ENCODE peak calls at places on chromosomes 1 and 21, in five cellular contexts. J is fibroblast of lung, M is activated B cell treated with CpG ODN at 0.5 μM for 24 hours, F is Calu3, U is psoas muscle. Y is an unnamed sample.
A peak's percentile ranks its signal among the peaks of the same experiment; 100 is the strongest.

GRCh38 chr1:169105087-169105433 is 1.4 kb upstream of the ATP1B1 start:
- DNase-seq in J (no peak), M (no peak), F (no peak), U (no peak), Y (no peak)

GRCh38 chr1:225812488-225813249 is 2.7 kb downstream of the EPHX1 start:
- DNase-seq in J (no peak), M (no peak), F (no peak), U (no peak), Y (no peak)

GRCh38 chr1:204149635-204150565 is 1.9 kb downstream of the ETNK2 start:
- DNase-seq in J (no peak), M (no peak), F (no peak), U (no peak), Y (no peak)

GRCh38 chr21:14284439-14284838 is 68.5 kb downstream of the RBM11 start:
- DNase-seq in J (no peak), M (no peak), F (no peak), U (no peak), Y (no peak)

GRCh38 chr1:52792002-52792401 is 50.6 kb upstream of the ZYG11A start:
- DNase-seq in J (no peak), M (no peak), F (no peak), U (no peak), Y (no peak)

GRCh38 chr1:162003061-162003824 is 20.4 kb downstream of the OLFML2B start:
- DNase-seq in J (peak; percentile 96), M (no peak), F (no peak), U (peak; percentile 88), Y (no peak)

GRCh38 chr1:29379438-29380073 is 143.2 kb downstream of the PTPRU start:
- DNase-seq in J (peak; percentile 61), M (no peak), F (no peak), U (no peak), Y (no peak)

GRCh38 chr1:170857955-170858354 is 77.4 kb upstream of the MROH9 start:
- DNase-seq in J (no peak), M (no peak), F (no peak), U (no peak), Y (no peak)

GRCh38 chr1:210239295-210240155 is 6.9 kb downstream of the SERTAD4 start:
- DNase-seq in J (peak; percentile 89), M (no peak), F (peak; percentile 36), U (no peak), Y (no peak)

GRCh38 chr1:176098560-176098959 is 108.5 kb downstream of the COP1 start:
- DNase-seq in J (no peak), M (no peak), F (no peak), U (no peak), Y (no peak)

GRCh38 chr1:39352881-39353280 is 138.6 kb upstream of the BMP8A start:
- DNase-seq in J (no peak), M (no peak), F (no peak), U (no peak), Y (no peak)

GRCh38 chr1:116516631-116517030 is 54.2 kb downstream of the CD58 start:
- DNase-seq in J (no peak), M (no peak), F (no peak), U (no peak), Y (no peak)

DNA sequence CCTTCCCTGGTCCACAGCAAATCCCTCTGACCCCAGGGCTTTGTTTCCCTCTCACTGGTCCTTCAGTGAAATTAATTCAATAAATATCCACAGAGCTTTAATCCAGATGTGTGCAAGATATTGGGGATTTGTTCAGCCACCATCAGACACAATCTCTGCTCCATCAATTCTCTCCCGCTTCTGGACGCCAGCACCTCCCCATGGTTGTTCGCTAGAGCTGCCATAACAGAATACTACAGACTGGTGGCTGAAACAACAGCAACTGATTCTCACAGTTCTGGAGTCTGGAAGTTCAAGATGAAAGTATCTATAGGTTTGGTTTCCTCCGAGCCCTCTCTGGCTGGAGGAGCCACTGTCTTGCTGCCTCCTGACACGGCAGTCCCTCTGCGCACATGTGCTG is 303.9 kb downstream of the SMYD3 start:
- DNase-seq in J (no peak), M (no peak), F (no peak), U (no peak), Y (no peak)
- TF ChIP-seq CTCF in J (no peak), M (no peak), F (no peak), U (no peak), Y (no peak)

GRCh38 chr21:45951676-45952075 is 29.9 kb upstream of the COL6A1 start:
- DNase-seq in J (no peak), M (no peak), F (no peak), U (no peak), Y (no peak)

GRCh38 chr21:45957551-45957950 is 24.0 kb upstream of the COL6A1 start:
- DNase-seq in J (no peak), M (no peak), F (no peak), U (no peak), Y (no peak)

GRCh38 chr21:45952974-45953373 is 28.6 kb upstream of the COL6A1 start:
- DNase-seq in J (no peak), M (no peak), F (no peak), U (no peak), Y (no peak)

GRCh38 chr21:45954921-45955320 is 26.6 kb upstream of the COL6A1 start:
- DNase-seq in J (no peak), M (no peak), F (no peak), U (no peak), Y (no peak)

GRCh38 chr21:45954271-45954670 is 27.3 kb upstream of the COL6A1 start:
- DNase-seq in J (peak; percentile 54), M (no peak), F (no peak), U (no peak), Y (no peak)
- TF ChIP-seq CTCF in J (peak; percentile 48), M (no peak), F (no peak), U (no peak), Y (no peak)

GRCh38 chr1:119829636-119830035 is 18.4 kb upstream of the REG4 start:
- DNase-seq in J (no peak), M (no peak), F (no peak), U (no peak), Y (no peak)

GRCh38 chr1:119828266-119828665 is 17.0 kb upstream of the REG4 start:
- DNase-seq in J (peak; percentile 14), M (no peak), F (no peak), U (no peak), Y (no peak)

GRCh38 chr1:119831027-119831426 is 19.8 kb upstream of the REG4 start:
- DNase-seq in J (no peak), M (no peak), F (no peak), U (no peak), Y (no peak)

GRCh38 chr1:119822406-119822805 is 11.1 kb upstream of the REG4 start:
- DNase-seq in J (no peak), M (no peak), F (no peak), U (no peak), Y (no peak)

DNA sequence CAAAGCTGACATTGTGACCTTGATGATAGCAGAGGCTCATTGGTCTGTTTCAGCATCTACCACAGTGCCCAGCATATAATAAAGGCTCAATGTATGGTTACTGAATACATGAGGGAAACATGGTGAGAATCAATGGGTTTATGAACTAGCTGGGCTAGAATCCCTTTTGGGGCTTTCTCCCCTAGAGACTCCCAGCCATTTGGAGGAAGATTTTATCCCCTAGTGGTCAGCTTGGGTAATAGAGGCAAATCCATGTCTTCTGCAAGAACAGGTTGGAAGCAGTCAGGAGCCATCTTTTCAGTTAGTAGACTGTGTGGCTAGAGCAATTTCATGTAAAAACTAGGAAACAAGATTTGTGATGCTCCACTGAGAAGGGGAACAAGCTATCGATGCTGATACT is 15.8 kb upstream of the REG4 start:
- DNase-seq in J (no peak), M (no peak), F (no peak), U (no peak), Y (no peak)
- TF ChIP-seq CTCF in J (peak; percentile 40), M (no peak), F (peak; percentile 40), U (no peak), Y (no peak)

GRCh38 chr21:34074283-34075098 is 1.1 kb downstream of the MRPS6 start:
- DNase-seq in J (peak; percentile 27), M (no peak), F (no peak), U (no peak), Y (peak; percentile 12)
- TF ChIP-seq CTCF in J (no peak), M (no peak), F (no peak), U (no peak), Y (no peak)

GRCh38 chr1:64162151-64162550 is 41.3 kb upstream of the UBE2U start:
- DNase-seq in J (no peak), M (no peak), F (no peak), U (no peak), Y (no peak)

GRCh38 chr1:64167176-64167575 is 36.2 kb upstream of the UBE2U start:
- DNase-seq in J (peak; percentile 55), M (no peak), F (no peak), U (no peak), Y (no peak)

GRCh38 chr1:64161347-64162080 is 41.9 kb upstream of the UBE2U start:
- DNase-seq in J (peak; percentile 90), M (no peak), F (no peak), U (no peak), Y (no peak)

GRCh38 chr1:64162804-64163203 is 40.6 kb upstream of the UBE2U start:
- DNase-seq in J (no peak), M (no peak), F (no peak), U (no peak), Y (no peak)

DNA sequence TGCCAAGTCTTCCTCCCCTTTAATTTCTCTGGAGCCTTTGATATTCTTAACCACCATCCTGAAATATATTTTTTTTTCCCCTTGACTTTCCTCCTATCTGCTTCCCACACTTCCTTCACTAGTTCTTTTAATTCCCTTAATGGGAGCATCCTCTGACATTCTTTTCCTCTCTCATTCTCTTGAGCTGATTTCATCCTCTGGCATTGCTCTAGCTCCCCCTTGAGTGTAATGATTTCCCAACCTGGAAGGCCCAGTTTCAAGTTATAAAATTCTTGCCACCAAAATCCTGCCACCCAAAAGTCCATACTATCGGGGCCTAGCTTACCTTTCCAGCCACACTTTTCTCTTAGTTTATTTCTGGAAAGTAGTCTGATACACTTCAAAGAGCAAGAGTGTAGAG is 39.5 kb upstream of the UBE2U start:
- DNase-seq in J (peak; percentile 71), M (no peak), F (no peak), U (no peak), Y (no peak)
- TF ChIP-seq CTCF in J (peak; percentile 69), M (no peak), F (peak; percentile 32), U (no peak), Y (no peak)

GRCh38 chr1:84675631-84676030 is 14.6 kb downstream of the SSX2IP start:
- DNase-seq in J (no peak), M (no peak), F (no peak), U (no peak), Y (no peak)
- TF ChIP-seq CTCF in J (no peak), M (no peak), F (no peak), U (no peak), Y (no peak)

Y was measured in CD8-positive, alpha-beta T cell.